ENCODE peak calls at places on chromosomes 2 and 18, in eight cellular contexts. J is WERI-Rb-1, O is lower lobe of right lung, T is ovary, X is transverse colon, H is AG10803, D is endodermal cell, F is left ventricle myocardium inferior. I is an unnamed sample.

GRCh38 chr2:66984864-66985263 is 412.3 kb upstream of the ETAA1 start:
- DNase-seq in J (no peak), O (no peak), T (no peak), X (no peak), H (no peak), D (no peak), F (no peak), I (no peak)

GRCh38 chr2:43139996-43140621 is 86.3 kb downstream of the ZFP36L2 start:
- DNase-seq in J (no peak), O (no peak), T (peak; percentile 79), X (no peak), H (peak; percentile 60), D (peak; percentile 61), F (peak; percentile 64), I (no peak)

GRCh38 chr18:74230922-74231714 is 60.6 kb downstream of the CYB5A start:
- DNase-seq in J (no peak), O (no peak), T (no peak), X (no peak), H (no peak), D (no peak), F (no peak), I (no peak)

GRCh38 chr2:151756820-151757219 is 22.5 kb upstream of the NEB start:
- DNase-seq in J (no peak), O (no peak), T (no peak), X (no peak), H (no peak), D (no peak), F (no peak), I (no peak)

GRCh38 chr2:180061085-180061484 is 54.0 kb upstream of the CWC22 start:
- DNase-seq in J (no peak), O (peak; percentile 28), T (no peak), X (no peak), H (no peak), D (no peak), F (no peak), I (no peak)

GRCh38 chr2:160367887-160368286 is 125.7 kb downstream of the RBMS1 start:
- DNase-seq in J (no peak), O (no peak), T (no peak), X (peak; percentile 30), H (peak; percentile 99), D (no peak), F (no peak), I (no peak)

GRCh38 chr2:43402002-43402401 is 175.6 kb upstream of the ZFP36L2 start:
- DNase-seq in J (no peak), O (no peak), T (no peak), X (peak; percentile 13), H (no peak), D (no peak), F (no peak), I (no peak)

GRCh38 chr2:222959358-222959757 is 92.6 kb upstream of the KCNE4 start:
- DNase-seq in J (no peak), O (no peak), T (no peak), X (no peak), H (peak; percentile 94), D (peak; percentile 84), F (no peak), I (peak; percentile 48)

GRCh38 chr2:128357561-128358370 is 39.1 kb upstream of the HS6ST1 start:
- DNase-seq in J (no peak), O (no peak), T (no peak), X (no peak), H (no peak), D (no peak), F (no peak), I (peak; percentile 19)

GRCh38 chr2:130831356-130831755 is 5.4 kb upstream of the ARHGEF4 start:
- DNase-seq in J (no peak), O (peak; percentile 28), T (no peak), X (no peak), H (no peak), D (peak; percentile 41), F (no peak), I (no peak)

GRCh38 chr2:39663187-39663930 is 2.4 kb upstream of the TMEM178A start:
- DNase-seq in J (no peak), O (no peak), T (no peak), X (no peak), H (no peak), D (no peak), F (no peak), I (no peak)

GRCh38 chr2:60998628-60999545 is 18.6 kb upstream of the PEX13 start:
- DNase-seq in J (no peak), O (no peak), T (no peak), X (no peak), H (peak; percentile 44), D (peak; percentile 51), F (no peak), I (no peak)

GRCh38 chr2:150606380-150607060 is 119.1 kb upstream of the RND3 start:
- DNase-seq in J (no peak), O (no peak), T (no peak), X (no peak), H (no peak), D (no peak), F (no peak), I (no peak)

GRCh38 chr2:148300534-148300933 is 279.6 kb downstream of the MBD5 start:
- DNase-seq in J (no peak), O (no peak), T (no peak), X (no peak), H (peak; percentile 59), D (no peak), F (no peak), I (no peak)

GRCh38 chr18:78221496-78221895 is 758.1 kb upstream of the SALL3 start:
- DNase-seq in J (no peak), O (no peak), T (no peak), X (no peak), H (no peak), D (no peak), F (no peak), I (no peak)

GRCh38 chr2:119011162-119011909 is 69.3 kb downstream of the MARCO start:
- DNase-seq in J (peak; percentile 83), O (peak; percentile 66), T (peak; percentile 67), X (peak; percentile 39), H (peak; percentile 22), D (peak; percentile 90), F (peak; percentile 51), I (peak; percentile 81)

GRCh38 chr2:241008711-241009121 is 10.3 kb downstream of the SNED1 start:
- DNase-seq in J (no peak), O (no peak), T (no peak), X (no peak), H (no peak), D (peak; percentile 52), F (no peak), I (no peak)

GRCh38 chr2:241010531-241011295 is 12.3 kb downstream of the SNED1 start:
- DNase-seq in J (no peak), O (peak; percentile 37), T (peak; percentile 35), X (no peak), H (no peak), D (no peak), F (no peak), I (no peak)

GRCh38 chr2:241009191-241009590 is 10.8 kb downstream of the SNED1 start:
- DNase-seq in J (no peak), O (peak; percentile 42), T (no peak), X (no peak), H (no peak), D (no peak), F (no peak), I (peak; percentile 13)

GRCh38 chr2:241011296-241011600 is 12.8 kb downstream of the SNED1 start:
- DNase-seq in J (no peak), O (no peak), T (peak; percentile 25), X (no peak), H (no peak), D (peak; percentile 35), F (no peak), I (peak; percentile 12)

GRCh38 chr2:241009601-241010530 is 11.4 kb downstream of the SNED1 start:
- DNase-seq in J (no peak), O (peak; percentile 66), T (peak; percentile 85), X (no peak), H (peak; percentile 76), D (peak; percentile 91), F (no peak), I (peak; percentile 69)
- TF ChIP-seq CTCF in J (no peak), O (peak; percentile 13), T (no peak), X (no peak), H (peak; percentile 5), D (peak; percentile 36), F (no peak), I (no peak)

GRCh38 chr18:34921811-34922385 is 119.3 kb upstream of the MAPRE2 start:
- DNase-seq in J (no peak), O (no peak), T (no peak), X (no peak), H (no peak), D (no peak), F (no peak), I (no peak)

GRCh38 chr18:34926683-34927082 is 114.5 kb upstream of the MAPRE2 start:
- DNase-seq in J (no peak), O (no peak), T (no peak), X (no peak), H (no peak), D (no peak), F (no peak), I (no peak)

GRCh38 chr18:34923911-34924310 is 117.3 kb upstream of the MAPRE2 start:
- DNase-seq in J (no peak), O (no peak), T (no peak), X (no peak), H (no peak), D (no peak), F (no peak), I (no peak)

GRCh38 chr18:34918856-34919255 is 122.4 kb upstream of the MAPRE2 start:
- DNase-seq in J (no peak), O (no peak), T (no peak), X (no peak), H (no peak), D (no peak), F (no peak), I (no peak)

GRCh38 chr18:34921271-34921670 is 119.9 kb upstream of the MAPRE2 start:
- DNase-seq in J (no peak), O (no peak), T (no peak), X (no peak), H (no peak), D (no peak), F (no peak), I (no peak)
- TF ChIP-seq CTCF in J (no peak), O (no peak), T (no peak), X (no peak), H (no peak), D (no peak), F (no peak), I (no peak)

DNA sequence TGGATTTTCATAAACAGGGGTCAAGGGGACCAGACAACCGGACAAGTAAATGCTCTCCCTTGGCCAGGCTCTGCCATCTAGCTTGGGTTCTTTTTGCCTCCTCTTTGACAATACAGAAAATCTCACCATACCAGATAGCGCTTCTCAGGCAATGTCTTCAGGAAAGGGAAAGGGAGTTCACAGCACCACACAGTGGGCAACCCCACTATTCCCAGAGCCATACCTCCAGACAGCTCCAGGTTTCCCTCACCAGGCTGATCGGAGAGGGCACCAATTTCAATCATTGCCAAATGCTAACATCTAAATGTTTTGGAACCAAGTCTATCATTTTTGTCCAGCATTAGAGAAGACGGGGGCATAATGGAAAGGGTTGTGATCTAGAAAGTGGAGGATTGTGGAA is 28.1 kb downstream of the CCDC68 start:
- DNase-seq in J (no peak), O (no peak), T (no peak), X (no peak), H (no peak), D (no peak), F (no peak), I (no peak)
- TF ChIP-seq CTCF in J (no peak), O (no peak), T (no peak), X (no peak), H (no peak), D (peak; percentile 60), F (no peak), I (no peak)

GRCh38 chr2:46601328-46601963 is 122.1 kb downstream of the TMEM247 start:
- DNase-seq in J (no peak), O (no peak), T (no peak), X (no peak), H (peak; percentile 11), D (no peak), F (no peak), I (no peak)
- TF ChIP-seq CTCF in J (no peak), O (peak; percentile 41), T (no peak), X (peak; percentile 42), H (peak; percentile 66), D (peak; percentile 59), F (peak; percentile 61), I (peak; percentile 72)